ENCODE peak calls at places on chromosomes 5 and 9, in six cellular contexts. One of them, this sample, is unnamed.

GRCh38 chr5:173452098-173452497 is 123.9 kb upstream of the STC2 start:
- DNase-seq in NB4: peak; percentile 90
- DNase-seq in GM23338: no peak
- DNase-seq in AG09309: no peak
- DNase-seq in astrocyte of the cerebellum: no peak
- DNase-seq in right lobe of liver: peak; percentile 50
- DNase-seq in this sample: no peak

GRCh38 chr9:86126998-86127972 is 27.9 kb upstream of the GOLM1 start:
- DNase-seq in astrocyte of the cerebellum: peak; percentile 97
- DNase-seq in GM23338: peak; percentile 94
- DNase-seq in AG09309: peak; percentile 33
- DNase-seq in right lobe of liver: peak; percentile 57
- DNase-seq in NB4: peak; percentile 7
- DNase-seq in this sample: no peak

GRCh38 chr9:121613009-121613766 is 38.2 kb upstream of the DAB2IP start:
- DNase-seq in GM23338: no peak
- DNase-seq in NB4: peak; percentile 56
- DNase-seq in astrocyte of the cerebellum: no peak
- DNase-seq in right lobe of liver: no peak
- DNase-seq in AG09309: no peak
- DNase-seq in this sample: no peak

GRCh38 chr9:14441976-14442651 is 128.2 kb upstream of the NFIB start:
- DNase-seq in right lobe of liver: no peak
- DNase-seq in AG09309: no peak
- DNase-seq in GM23338: peak; percentile 87
- DNase-seq in NB4: peak; percentile 63
- DNase-seq in astrocyte of the cerebellum: no peak
- DNase-seq in this sample: no peak

GRCh38 chr9:38371495-38371894 is 21.0 kb upstream of the ALDH1B1 start:
- DNase-seq in NB4: peak; percentile 12
- DNase-seq in astrocyte of the cerebellum: no peak
- DNase-seq in GM23338: no peak
- DNase-seq in right lobe of liver: peak; percentile 68
- DNase-seq in AG09309: no peak
- DNase-seq in this sample: peak; percentile 72

GRCh38 chr9:115198018-115198417 is 80.1 kb upstream of the TNC start:
- DNase-seq in GM23338: no peak
- DNase-seq in astrocyte of the cerebellum: no peak
- DNase-seq in right lobe of liver: no peak
- DNase-seq in AG09309: no peak
- DNase-seq in NB4: no peak
- DNase-seq in this sample: no peak

GRCh38 chr5:175778951-175779475 is 92.4 kb upstream of the CPLX2 start:
- DNase-seq in astrocyte of the cerebellum: no peak
- DNase-seq in AG09309: no peak
- DNase-seq in NB4: no peak
- DNase-seq in right lobe of liver: peak; percentile 83
- DNase-seq in GM23338: peak; percentile 16
- DNase-seq in this sample: no peak

GRCh38 chr5:115977988-115978387 is 15.7 kb downstream of the LVRN start:
- DNase-seq in AG09309: peak; percentile 61
- DNase-seq in astrocyte of the cerebellum: peak; percentile 53
- DNase-seq in NB4: no peak
- DNase-seq in GM23338: no peak
- DNase-seq in right lobe of liver: no peak
- DNase-seq in this sample: no peak

GRCh38 chr5:168579206-168579986 is at the start of gene PANK3:
- DNase-seq in GM23338: peak; percentile 99
- DNase-seq in astrocyte of the cerebellum: peak; percentile 98
- DNase-seq in NB4: peak; percentile 99
- DNase-seq in AG09309: peak; percentile 96
- DNase-seq in right lobe of liver: peak; percentile 99
- DNase-seq in this sample: peak; percentile 96

GRCh38 chr9:112842555-112842954 is 48.1 kb downstream of the SLC46A2 start:
- DNase-seq in GM23338: no peak
- DNase-seq in astrocyte of the cerebellum: no peak
- DNase-seq in NB4: no peak
- DNase-seq in right lobe of liver: no peak
- DNase-seq in AG09309: no peak
- DNase-seq in this sample: no peak

GRCh38 chr5:142486581-142486980 is 161.8 kb upstream of the SPRY4 start:
- DNase-seq in astrocyte of the cerebellum: no peak
- DNase-seq in GM23338: no peak
- DNase-seq in right lobe of liver: no peak
- DNase-seq in NB4: no peak
- DNase-seq in AG09309: no peak
- DNase-seq in this sample: no peak

GRCh38 chr5:93800988-93801811 is 59.8 kb upstream of the POU5F2 start:
- DNase-seq in NB4: peak; percentile 59
- DNase-seq in GM23338: peak; percentile 83
- DNase-seq in right lobe of liver: no peak
- DNase-seq in AG09309: no peak
- DNase-seq in astrocyte of the cerebellum: peak; percentile 54
- DNase-seq in this sample: peak; percentile 16

GRCh38 chr9:104386425-104387069 is 117.5 kb upstream of the OR13F1 start:
- DNase-seq in AG09309: no peak
- DNase-seq in right lobe of liver: no peak
- DNase-seq in GM23338: peak; percentile 71
- DNase-seq in astrocyte of the cerebellum: peak; percentile 37
- DNase-seq in NB4: peak; percentile 45
- DNase-seq in this sample: peak; percentile 32

GRCh38 chr9:120612218-120612617 is 32.3 kb upstream of the CDK5RAP2 start:
- DNase-seq in NB4: peak; percentile 27
- DNase-seq in GM23338: peak; percentile 44
- DNase-seq in astrocyte of the cerebellum: no peak
- DNase-seq in AG09309: no peak
- DNase-seq in right lobe of liver: no peak
- DNase-seq in this sample: no peak
- TF ChIP-seq CTCF in NB4: peak; percentile 39
- TF ChIP-seq CTCF in GM23338: peak; percentile 61
- TF ChIP-seq CTCF in astrocyte of the cerebellum: peak; percentile 37
- TF ChIP-seq CTCF in AG09309: peak; percentile 29
- TF ChIP-seq CTCF in right lobe of liver: peak; percentile 22
- TF ChIP-seq CTCF in this sample: no peak

GRCh38 chr5:83721878-83722779 is 1.5 kb upstream of the HAPLN1 start:
- DNase-seq in AG09309: peak; percentile 10
- DNase-seq in GM23338: peak; percentile 85
- DNase-seq in astrocyte of the cerebellum: peak; percentile 58
- DNase-seq in right lobe of liver: no peak
- DNase-seq in NB4: no peak
- DNase-seq in this sample: peak; percentile 73
- TF ChIP-seq CTCF in AG09309: peak; percentile 50
- TF ChIP-seq CTCF in GM23338: peak; percentile 77
- TF ChIP-seq CTCF in astrocyte of the cerebellum: peak; percentile 67
- TF ChIP-seq CTCF in right lobe of liver: no peak
- TF ChIP-seq CTCF in NB4: no peak
- TF ChIP-seq CTCF in this sample: peak; percentile 68

GRCh38 chr5:43627028-43627427 is 24.0 kb downstream of the NNT start:
- DNase-seq in astrocyte of the cerebellum: no peak
- DNase-seq in NB4: peak; percentile 78
- DNase-seq in right lobe of liver: no peak
- DNase-seq in AG09309: no peak
- DNase-seq in GM23338: peak; percentile 88
- DNase-seq in this sample: no peak
- TF ChIP-seq CTCF in astrocyte of the cerebellum: peak; percentile 68
- TF ChIP-seq CTCF in NB4: peak; percentile 75
- TF ChIP-seq CTCF in right lobe of liver: peak; percentile 38
- TF ChIP-seq CTCF in AG09309: peak; percentile 93
- TF ChIP-seq CTCF in GM23338: peak; percentile 88
- TF ChIP-seq CTCF in this sample: no peak

GRCh38 chr9:108673386-108673785 is 182.4 kb downstream of the ACTL7B start:
- DNase-seq in right lobe of liver: no peak
- DNase-seq in GM23338: no peak
- DNase-seq in AG09309: no peak
- DNase-seq in NB4: no peak
- DNase-seq in astrocyte of the cerebellum: no peak
- DNase-seq in this sample: no peak

GRCh38 chr9:108671794-108672193 is 184.0 kb downstream of the ACTL7B start:
- DNase-seq in AG09309: peak; percentile 92
- DNase-seq in NB4: no peak
- DNase-seq in right lobe of liver: no peak
- DNase-seq in astrocyte of the cerebellum: no peak
- DNase-seq in GM23338: no peak
- DNase-seq in this sample: no peak

GRCh38 chr9:108672475-108673065 is 183.2 kb downstream of the ACTL7B start:
- DNase-seq in AG09309: no peak
- DNase-seq in GM23338: no peak
- DNase-seq in NB4: no peak
- DNase-seq in right lobe of liver: no peak
- DNase-seq in astrocyte of the cerebellum: no peak
- DNase-seq in this sample: no peak

GRCh38 chr9:108668191-108668940 is 187.4 kb downstream of the ACTL7B start:
- DNase-seq in NB4: no peak
- DNase-seq in right lobe of liver: no peak
- DNase-seq in GM23338: no peak
- DNase-seq in AG09309: no peak
- DNase-seq in astrocyte of the cerebellum: no peak
- DNase-seq in this sample: no peak

DNA sequence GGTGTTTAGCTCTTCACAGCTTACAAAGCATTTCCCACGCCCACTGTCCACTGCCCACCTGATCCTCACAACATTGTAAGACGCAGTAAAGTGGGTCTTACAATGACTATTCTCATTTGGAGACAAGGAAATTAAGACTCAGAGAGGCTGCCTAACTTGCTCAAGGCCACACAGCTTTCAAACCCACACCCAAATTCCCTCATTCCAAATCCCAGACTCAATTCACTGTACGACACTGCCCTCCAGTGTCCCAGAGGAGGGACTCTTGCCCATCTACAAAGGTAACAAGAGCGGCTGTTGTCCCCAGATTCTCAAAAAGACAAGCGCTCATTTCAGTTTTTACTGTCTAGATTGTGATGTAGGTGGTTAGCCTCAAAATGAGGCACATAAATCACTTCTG is 184.6 kb downstream of the ACTL7B start:
- DNase-seq in astrocyte of the cerebellum: no peak
- DNase-seq in GM23338: peak; percentile 54
- DNase-seq in NB4: peak; percentile 68
- DNase-seq in right lobe of liver: no peak
- DNase-seq in AG09309: no peak
- DNase-seq in this sample: no peak
- TF ChIP-seq CTCF in astrocyte of the cerebellum: peak; percentile 46
- TF ChIP-seq CTCF in GM23338: peak; percentile 83
- TF ChIP-seq CTCF in NB4: peak; percentile 34
- TF ChIP-seq CTCF in right lobe of liver: no peak
- TF ChIP-seq CTCF in AG09309: peak; percentile 70
- TF ChIP-seq CTCF in this sample: no peak

GRCh38 chr9:108282872-108283271 is 572.9 kb downstream of the ACTL7B start:
- DNase-seq in astrocyte of the cerebellum: no peak
- DNase-seq in GM23338: peak; percentile 60
- DNase-seq in AG09309: no peak
- DNase-seq in NB4: peak; percentile 16
- DNase-seq in right lobe of liver: no peak
- DNase-seq in this sample: no peak
- TF ChIP-seq CTCF in astrocyte of the cerebellum: no peak
- TF ChIP-seq CTCF in GM23338: peak; percentile 52
- TF ChIP-seq CTCF in AG09309: peak; percentile 1
- TF ChIP-seq CTCF in NB4: peak; percentile 23
- TF ChIP-seq CTCF in right lobe of liver: peak; percentile 24
- TF ChIP-seq CTCF in this sample: no peak

This sample was measured in GM13976.